ENCODE peak calls at places on chromosomes 16 and 17, in five cellular contexts. R is CD4-positive, alpha-beta T cell; K is hepatocyte; G is HepG2; D is neural crest cell. T is an unnamed sample.

GRCh38 chr17:72476575-72476986 is 355.8 kb downstream of the SOX9 start:
- DNase-seq in R (no peak), K (no peak), G (no peak), D (no peak), T (peak)

GRCh38 chr16:52424591-52424990 is 122.4 kb downstream of the TOX3 start:
- DNase-seq in R (no peak), K (no peak), G (no peak), D (no peak), T (no peak)

GRCh38 chr17:40362696-40363479 is 1.6 kb downstream of the GJD3 start:
- DNase-seq in R (peak), K (peak), G (peak), D (peak), T (peak)

GRCh38 chr17:17237026-17237799 is at the start of gene FLCN:
- DNase-seq in R (peak), K (peak), G (peak), D (peak), T (peak)

GRCh38 chr17:77332034-77332971 is 191.5 kb downstream of the SEC14L1 start:
- DNase-seq in R (peak), K (no peak), G (no peak), D (no peak), T (no peak)

GRCh38 chr16:48592839-48593429 is 17.0 kb downstream of the N4BP1 start:
- DNase-seq in R (no peak), K (no peak), G (no peak), D (no peak), T (no peak)

GRCh38 chr17:14201595-14201994 is 35.1 kb downstream of the CDRT15 start:
- DNase-seq in R (peak), K (no peak), G (no peak), D (no peak), T (no peak)

GRCh38 chr17:47316316-47316715 is 7.4 kb upstream of the EFCAB13 start:
- DNase-seq in R (no peak), K (peak), G (peak), D (no peak), T (no peak)

GRCh38 chr17:63356275-63356905 is 89.7 kb downstream of the CYB561 start:
- DNase-seq in R (no peak), K (peak), G (no peak), D (no peak), T (no peak)

GRCh38 chr17:2302740-2303277 is 776 bp downstream of the SMG6 start:
- DNase-seq in R (no peak), K (no peak), G (no peak), D (no peak), T (no peak)

GRCh38 chr16:67661101-67661661 is 421 bp downstream of the PARD6A start:
- DNase-seq in R (no peak), K (peak), G (no peak), D (no peak), T (peak)

DNA sequence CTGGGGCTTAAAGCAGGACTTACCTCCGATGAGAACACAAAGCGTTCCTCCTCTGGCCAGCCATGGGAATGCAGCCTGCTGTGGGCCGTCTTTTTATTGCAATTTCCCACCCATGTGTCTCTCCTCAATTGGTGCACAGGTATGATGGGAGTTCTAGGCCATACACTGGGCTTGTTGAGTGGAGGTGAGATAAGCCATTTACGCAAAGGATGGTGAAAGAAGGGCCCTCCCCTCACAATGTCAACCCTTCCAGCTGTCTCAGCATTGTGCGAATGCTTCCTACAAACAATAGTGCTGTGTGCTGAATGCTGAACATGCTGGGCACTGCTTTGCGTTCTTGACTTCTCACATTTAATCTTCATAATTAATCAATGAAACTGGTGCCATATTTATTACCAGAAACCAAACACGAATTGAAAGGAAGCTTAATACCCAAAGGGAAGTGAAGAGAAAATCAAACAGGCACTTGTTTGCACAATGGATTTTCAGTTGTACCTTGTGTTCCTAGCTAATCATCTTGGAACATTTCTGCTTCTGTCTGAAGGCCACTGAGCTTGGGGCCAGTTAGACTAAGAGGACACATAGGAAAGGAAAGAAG is at the start of gene GP2:
- DNase-seq in R (no peak), K (no peak), G (peak), D (no peak), T (no peak)
- TF ChIP-seq CTCF in R (no peak), K (no peak), G (no peak), D (peak), T (peak)

DNA sequence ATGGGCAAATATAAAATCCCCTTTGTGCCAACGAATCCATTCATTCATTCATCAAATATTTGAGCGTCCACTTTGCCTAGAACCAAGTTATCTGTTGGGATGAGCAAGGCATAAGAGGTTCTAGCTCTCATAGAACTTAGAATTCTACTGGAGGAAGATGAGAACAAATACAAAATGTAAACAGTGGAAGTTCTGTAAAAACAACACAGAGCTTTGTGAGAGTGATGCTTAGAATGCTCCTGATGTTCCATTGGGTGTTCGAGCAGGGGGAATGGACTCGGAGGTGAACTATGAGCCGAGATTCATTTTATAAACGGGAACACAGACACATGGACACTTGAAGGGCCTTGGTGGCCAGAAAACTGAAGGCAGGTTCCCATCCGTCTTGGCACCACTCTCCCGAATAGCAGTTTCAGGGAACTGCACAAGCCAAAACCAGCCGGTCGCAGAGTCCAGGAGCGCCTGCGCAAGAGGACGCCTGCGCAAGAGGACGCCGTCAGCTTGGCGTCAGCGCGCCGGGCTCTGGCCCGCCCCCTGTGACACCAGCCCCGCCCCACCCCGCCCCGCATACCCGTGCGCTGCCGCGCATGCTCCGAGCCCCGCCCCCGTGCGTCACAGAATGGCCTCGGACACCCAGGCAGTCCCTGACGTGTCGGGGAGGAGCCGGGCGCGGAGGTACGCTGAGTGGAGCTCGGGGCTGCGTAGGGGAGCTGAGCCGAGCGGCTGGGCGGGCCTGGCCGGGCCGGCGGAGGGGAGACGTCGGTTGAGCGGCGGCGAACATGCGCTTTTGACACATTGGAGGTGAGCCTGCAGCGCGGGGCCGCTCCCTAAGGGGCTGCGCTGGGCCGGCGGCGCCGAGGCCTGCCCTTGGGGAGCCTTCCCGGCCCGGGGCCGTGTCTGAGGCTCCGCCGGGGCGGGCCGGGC is at the start of gene NDEL1:
- DNase-seq in R (peak), K (peak), G (peak), D (peak), T (peak)
- TF ChIP-seq CTCF in R (no peak), K (no peak), G (no peak), D (no peak), T (no peak)

DNA sequence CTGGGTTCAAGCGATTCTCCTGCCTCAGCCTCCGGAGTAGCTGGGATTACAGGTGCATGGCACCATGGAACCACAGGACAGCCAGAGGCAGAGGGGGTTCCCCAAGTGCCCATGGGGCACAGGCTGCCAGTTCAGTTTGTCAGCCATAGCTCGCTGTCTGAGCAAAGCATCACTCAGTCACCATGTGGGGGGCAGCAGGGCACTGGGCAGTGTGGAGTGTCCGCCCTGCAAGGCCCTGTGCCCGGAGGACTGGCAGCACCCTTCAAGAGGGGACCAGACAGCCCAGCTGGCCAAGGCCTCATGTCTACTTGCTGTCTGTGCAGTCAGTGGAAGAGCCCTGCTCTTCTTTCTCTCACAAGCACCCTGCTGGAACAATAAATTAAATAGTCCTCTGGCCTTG is 6.4 kb downstream of the ALYREF start:
- DNase-seq in R (no peak), K (no peak), G (no peak), D (no peak), T (no peak)
- TF ChIP-seq CTCF in R (no peak), K (no peak), G (no peak), D (no peak), T (no peak)

GRCh38 chr17:59542960-59543635 is 22.3 kb upstream of the DHX40 start:
- DNase-seq in R (no peak), K (no peak), G (no peak), D (no peak), T (no peak)
- TF ChIP-seq CTCF in R (no peak), K (no peak), G (no peak), D (no peak), T (no peak)

DNA sequence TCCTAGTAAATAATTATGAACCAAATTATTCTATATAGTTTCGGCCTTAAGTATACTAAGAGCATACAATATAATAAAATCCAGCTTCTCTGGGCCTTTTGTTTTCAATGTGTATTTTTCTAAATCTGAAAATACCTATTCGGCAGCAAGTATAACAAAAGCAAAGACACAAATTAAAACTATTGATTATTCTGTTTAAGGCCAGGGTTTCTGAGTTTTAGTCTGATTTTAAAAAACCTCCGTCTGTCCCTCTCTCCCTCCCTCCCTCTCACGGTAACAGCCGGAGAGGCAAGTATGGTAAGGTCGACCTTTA is 1.5 kb downstream of the TOB1 start:
- DNase-seq in R (no peak), K (no peak), G (no peak), D (no peak), T (no peak)
- TF ChIP-seq CTCF in R (no peak), K (no peak), G (no peak), D (no peak), T (no peak)

DNA sequence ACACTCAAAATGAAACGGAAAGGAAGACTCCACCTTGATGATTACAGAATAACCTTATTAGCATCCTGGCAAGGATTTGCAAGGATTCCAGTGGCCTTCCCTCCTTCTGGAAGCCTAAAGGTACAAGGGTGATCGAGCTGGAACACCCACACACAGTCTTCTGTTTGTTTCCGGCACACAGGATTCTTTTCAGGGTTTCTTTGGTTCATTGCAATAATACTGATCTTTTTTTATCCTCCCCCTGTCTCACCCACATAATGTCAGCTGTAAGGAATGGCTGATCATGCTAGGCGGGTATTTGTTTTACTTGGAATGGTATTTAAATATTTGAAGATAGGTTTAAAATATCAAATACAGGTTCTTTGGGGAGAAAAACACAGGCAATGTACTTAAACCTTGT is 190.6 kb upstream of the CACNG5 start:
- DNase-seq in R (no peak), K (no peak), G (no peak), D (no peak), T (no peak)
- TF ChIP-seq CTCF in R (no peak), K (no peak), G (no peak), D (no peak), T (no peak)

GRCh38 chr17:34169501-34169900 is 85.6 kb upstream of the CCL2 start:
- DNase-seq in R (no peak), K (no peak), G (no peak), D (no peak), T (no peak)
- TF ChIP-seq CTCF in R (no peak), K (no peak), G (no peak), D (no peak), T (no peak)